ENCODE peak calls at places on chromosomes 13 and 19, in six cellular contexts. One of them, this sample, is unnamed.
A peak's percentile ranks its signal among the peaks of the same experiment; 100 is the strongest.

GRCh38 chr19:19459707-19460251 is 54.3 kb downstream of the GATAD2A start:
- DNase-seq in mammary epithelial cell: no peak
- DNase-seq in sigmoid colon: no peak
- DNase-seq in kidney epithelial cell: no peak
- DNase-seq in keratinocyte: no peak
- DNase-seq in spleen: peak; percentile 90
- DNase-seq in this sample: peak; percentile 38

GRCh38 chr13:26813626-26814348 is 53.2 kb upstream of the GPR12 start:
- DNase-seq in mammary epithelial cell: no peak
- DNase-seq in sigmoid colon: no peak
- DNase-seq in kidney epithelial cell: no peak
- DNase-seq in keratinocyte: no peak
- DNase-seq in spleen: no peak
- DNase-seq in this sample: no peak

GRCh38 chr13:39225860-39226259 is 187.6 kb downstream of the NHLRC3 start:
- DNase-seq in mammary epithelial cell: no peak
- DNase-seq in sigmoid colon: no peak
- DNase-seq in kidney epithelial cell: no peak
- DNase-seq in keratinocyte: no peak
- DNase-seq in spleen: no peak
- DNase-seq in this sample: no peak

GRCh38 chr19:50537769-50538230 is 24.1 kb upstream of the ASPDH start:
- DNase-seq in mammary epithelial cell: peak; percentile 58
- DNase-seq in sigmoid colon: no peak
- DNase-seq in kidney epithelial cell: no peak
- DNase-seq in keratinocyte: peak; percentile 1
- DNase-seq in spleen: peak; percentile 84
- DNase-seq in this sample: peak; percentile 7

GRCh38 chr13:47337781-47338507 is 441.1 kb upstream of the HTR2A start:
- DNase-seq in mammary epithelial cell: no peak
- DNase-seq in sigmoid colon: no peak
- DNase-seq in kidney epithelial cell: peak; percentile 43
- DNase-seq in keratinocyte: no peak
- DNase-seq in spleen: no peak
- DNase-seq in this sample: no peak

GRCh38 chr13:25371608-25372274 is at the start of gene ATP8A2:
- DNase-seq in mammary epithelial cell: no peak
- DNase-seq in sigmoid colon: no peak
- DNase-seq in kidney epithelial cell: no peak
- DNase-seq in keratinocyte: no peak
- DNase-seq in spleen: no peak
- DNase-seq in this sample: no peak

GRCh38 chr19:52722062-52723005 is 12.5 kb downstream of the ZNF611 start:
- DNase-seq in mammary epithelial cell: peak; percentile 95
- DNase-seq in sigmoid colon: no peak
- DNase-seq in kidney epithelial cell: no peak
- DNase-seq in keratinocyte: peak; percentile 63
- DNase-seq in spleen: no peak
- DNase-seq in this sample: peak; percentile 55

GRCh38 chr13:112079696-112080095 is 12.7 kb downstream of the SOX1 start:
- DNase-seq in mammary epithelial cell: no peak
- DNase-seq in sigmoid colon: no peak
- DNase-seq in kidney epithelial cell: no peak
- DNase-seq in keratinocyte: no peak
- DNase-seq in spleen: no peak
- DNase-seq in this sample: no peak

GRCh38 chr19:29532097-29532496 is 6.3 kb downstream of the VSTM2B start:
- DNase-seq in mammary epithelial cell: no peak
- DNase-seq in sigmoid colon: no peak
- DNase-seq in kidney epithelial cell: no peak
- DNase-seq in keratinocyte: no peak
- DNase-seq in spleen: peak; percentile 18
- DNase-seq in this sample: no peak

GRCh38 chr19:49939721-49940481 is 10.6 kb upstream of the NUP62 start:
- DNase-seq in mammary epithelial cell: no peak
- DNase-seq in sigmoid colon: no peak
- DNase-seq in kidney epithelial cell: no peak
- DNase-seq in keratinocyte: no peak
- DNase-seq in spleen: peak; percentile 48
- DNase-seq in this sample: no peak

GRCh38 chr13:41995946-41996345 is 35.0 kb upstream of the VWA8 start:
- DNase-seq in mammary epithelial cell: peak; percentile 85
- DNase-seq in sigmoid colon: no peak
- DNase-seq in kidney epithelial cell: peak; percentile 32
- DNase-seq in keratinocyte: no peak
- DNase-seq in spleen: no peak
- DNase-seq in this sample: no peak

GRCh38 chr13:28716511-28716910 is 2.3 kb downstream of the SLC46A3 start:
- DNase-seq in mammary epithelial cell: peak; percentile 78
- DNase-seq in sigmoid colon: peak; percentile 85
- DNase-seq in kidney epithelial cell: peak; percentile 23
- DNase-seq in keratinocyte: peak; percentile 76
- DNase-seq in spleen: no peak
- DNase-seq in this sample: peak; percentile 79

GRCh38 chr19:49906879-49907564 is 10.3 kb upstream of the IL4I1 start:
- DNase-seq in mammary epithelial cell: no peak
- DNase-seq in sigmoid colon: no peak
- DNase-seq in kidney epithelial cell: no peak
- DNase-seq in keratinocyte: no peak
- DNase-seq in spleen: no peak
- DNase-seq in this sample: no peak

GRCh38 chr19:18091217-18091608 is 4.5 kb upstream of the IL12RB1 start:
- DNase-seq in mammary epithelial cell: no peak
- DNase-seq in sigmoid colon: peak; percentile 78
- DNase-seq in kidney epithelial cell: no peak
- DNase-seq in keratinocyte: no peak
- DNase-seq in spleen: peak; percentile 96
- DNase-seq in this sample: no peak

GRCh38 chr13:99971576-99972189 is at the start of gene ZIC5:
- DNase-seq in mammary epithelial cell: no peak
- DNase-seq in sigmoid colon: no peak
- DNase-seq in kidney epithelial cell: no peak
- DNase-seq in keratinocyte: no peak
- DNase-seq in spleen: no peak
- DNase-seq in this sample: no peak

GRCh38 chr19:29878973-29879654 is 62.9 kb upstream of the URI1 start:
- DNase-seq in mammary epithelial cell: peak; percentile 32
- DNase-seq in sigmoid colon: no peak
- DNase-seq in kidney epithelial cell: no peak
- DNase-seq in keratinocyte: no peak
- DNase-seq in spleen: peak; percentile 70
- DNase-seq in this sample: peak; percentile 9

GRCh38 chr13:28035146-28035782 is 46.8 kb upstream of the URAD start:
- DNase-seq in mammary epithelial cell: peak; percentile 71
- DNase-seq in sigmoid colon: no peak
- DNase-seq in kidney epithelial cell: no peak
- DNase-seq in keratinocyte: no peak
- DNase-seq in spleen: no peak
- DNase-seq in this sample: no peak

GRCh38 chr13:27379694-27380596 is 44.5 kb upstream of the GTF3A start:
- DNase-seq in mammary epithelial cell: peak; percentile 49
- DNase-seq in sigmoid colon: no peak
- DNase-seq in kidney epithelial cell: no peak
- DNase-seq in keratinocyte: no peak
- DNase-seq in spleen: no peak
- DNase-seq in this sample: no peak

GRCh38 chr19:443005-443404 is 17.8 kb downstream of the SHC2 start:
- DNase-seq in mammary epithelial cell: no peak
- DNase-seq in sigmoid colon: no peak
- DNase-seq in kidney epithelial cell: no peak
- DNase-seq in keratinocyte: no peak
- DNase-seq in spleen: no peak
- DNase-seq in this sample: no peak

GRCh38 chr13:107185889-107186288 is 618.0 kb upstream of the ARGLU1 start:
- DNase-seq in mammary epithelial cell: no peak
- DNase-seq in sigmoid colon: no peak
- DNase-seq in kidney epithelial cell: peak; percentile 18
- DNase-seq in keratinocyte: no peak
- DNase-seq in spleen: no peak
- DNase-seq in this sample: no peak

GRCh38 chr19:3389876-3390361 is 23.5 kb downstream of the NFIC start:
- DNase-seq in mammary epithelial cell: no peak
- DNase-seq in sigmoid colon: peak; percentile 76
- DNase-seq in kidney epithelial cell: no peak
- DNase-seq in keratinocyte: no peak
- DNase-seq in spleen: no peak
- DNase-seq in this sample: no peak

GRCh38 chr19:18069383-18069782 is 17.4 kb downstream of the IL12RB1 start:
- DNase-seq in mammary epithelial cell: no peak
- DNase-seq in sigmoid colon: no peak
- DNase-seq in kidney epithelial cell: no peak
- DNase-seq in keratinocyte: no peak
- DNase-seq in spleen: no peak
- DNase-seq in this sample: no peak

GRCh38 chr19:1410136-1410786 is 2.9 kb downstream of the DAZAP1 start:
- DNase-seq in mammary epithelial cell: no peak
- DNase-seq in sigmoid colon: no peak
- DNase-seq in kidney epithelial cell: no peak
- DNase-seq in keratinocyte: no peak
- DNase-seq in spleen: no peak
- DNase-seq in this sample: no peak

GRCh38 chr13:113121928-113122420 is 625 bp upstream of the F10 start:
- DNase-seq in mammary epithelial cell: no peak
- DNase-seq in sigmoid colon: no peak
- DNase-seq in kidney epithelial cell: no peak
- DNase-seq in keratinocyte: no peak
- DNase-seq in spleen: no peak
- DNase-seq in this sample: no peak

GRCh38 chr19:47044946-47045866 is 3.2 kb downstream of the TMEM160 start:
- DNase-seq in mammary epithelial cell: no peak
- DNase-seq in sigmoid colon: no peak
- DNase-seq in kidney epithelial cell: no peak
- DNase-seq in keratinocyte: no peak
- DNase-seq in spleen: no peak
- DNase-seq in this sample: no peak

GRCh38 chr19:35830986-35831385 is 18.3 kb upstream of the PRODH2 start:
- DNase-seq in mammary epithelial cell: no peak
- DNase-seq in sigmoid colon: no peak
- DNase-seq in kidney epithelial cell: no peak
- DNase-seq in keratinocyte: no peak
- DNase-seq in spleen: no peak
- DNase-seq in this sample: no peak
- H3K27me3 ChIP-seq in mammary epithelial cell: no peaks in the 10 kb centered on the region
- H3K27me3 ChIP-seq in sigmoid colon: no peaks in the 10 kb centered on the region
- H3K27me3 ChIP-seq in kidney epithelial cell: no peaks in the 10 kb centered on the region
- H3K27me3 ChIP-seq in keratinocyte: peaks cover 4% of the 10 kb centered on the region
- H3K27me3 ChIP-seq in spleen: peaks cover 46% of the 10 kb centered on the region
- H3K27me3 ChIP-seq in this sample: peaks cover 2% of the 10 kb centered on the region

DNA sequence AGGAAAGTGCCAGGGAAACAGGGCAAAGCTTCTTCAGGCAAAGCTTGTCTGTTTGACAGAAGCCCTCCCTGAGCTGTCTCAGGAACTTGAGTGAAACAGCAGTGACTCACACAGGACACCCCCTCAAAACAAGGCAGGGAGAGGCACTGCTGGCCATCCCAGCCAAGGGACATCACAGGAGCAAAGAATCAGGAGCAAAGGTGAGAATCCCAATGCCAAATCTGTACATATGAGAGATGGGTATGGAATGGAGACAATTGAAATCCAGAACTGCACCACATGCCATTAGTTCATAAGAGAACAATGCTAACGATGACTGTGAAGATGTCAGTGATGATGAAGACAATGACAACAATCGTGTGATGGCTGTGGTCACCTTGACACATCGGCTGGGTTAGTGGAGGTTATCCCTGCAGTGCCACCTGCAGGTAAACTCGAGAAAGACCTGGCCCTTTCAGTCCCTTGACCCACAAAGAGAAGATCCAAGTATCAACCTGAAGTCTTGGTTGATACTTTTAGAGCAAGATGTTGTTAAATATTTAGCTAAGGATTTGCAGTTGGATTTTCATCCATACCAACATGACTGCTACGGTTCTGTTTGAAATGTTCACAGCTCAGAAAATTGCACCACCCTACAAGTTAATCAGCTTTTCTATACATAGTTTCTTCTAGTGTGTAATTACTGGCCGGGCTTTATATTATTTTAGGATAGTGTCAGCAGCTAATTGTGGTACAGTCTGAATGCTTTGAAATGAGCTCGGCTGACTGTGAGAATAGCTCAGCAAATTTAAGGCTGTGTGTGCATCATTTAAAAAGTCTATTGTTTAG is 42.0 kb upstream of the IPO5 start:
- DNase-seq in mammary epithelial cell: peak; percentile 29
- DNase-seq in sigmoid colon: no peak
- DNase-seq in kidney epithelial cell: no peak
- DNase-seq in keratinocyte: no peak
- DNase-seq in spleen: no peak
- DNase-seq in this sample: no peak
- TF ChIP-seq CTCF in mammary epithelial cell: peak; percentile 44
- TF ChIP-seq CTCF in sigmoid colon: peak; percentile 42
- TF ChIP-seq CTCF in kidney epithelial cell: peak; percentile 23
- TF ChIP-seq CTCF in keratinocyte: peak; percentile 47
- TF ChIP-seq CTCF in spleen: no peak
- TF ChIP-seq CTCF in this sample: peak; percentile 36

DNA sequence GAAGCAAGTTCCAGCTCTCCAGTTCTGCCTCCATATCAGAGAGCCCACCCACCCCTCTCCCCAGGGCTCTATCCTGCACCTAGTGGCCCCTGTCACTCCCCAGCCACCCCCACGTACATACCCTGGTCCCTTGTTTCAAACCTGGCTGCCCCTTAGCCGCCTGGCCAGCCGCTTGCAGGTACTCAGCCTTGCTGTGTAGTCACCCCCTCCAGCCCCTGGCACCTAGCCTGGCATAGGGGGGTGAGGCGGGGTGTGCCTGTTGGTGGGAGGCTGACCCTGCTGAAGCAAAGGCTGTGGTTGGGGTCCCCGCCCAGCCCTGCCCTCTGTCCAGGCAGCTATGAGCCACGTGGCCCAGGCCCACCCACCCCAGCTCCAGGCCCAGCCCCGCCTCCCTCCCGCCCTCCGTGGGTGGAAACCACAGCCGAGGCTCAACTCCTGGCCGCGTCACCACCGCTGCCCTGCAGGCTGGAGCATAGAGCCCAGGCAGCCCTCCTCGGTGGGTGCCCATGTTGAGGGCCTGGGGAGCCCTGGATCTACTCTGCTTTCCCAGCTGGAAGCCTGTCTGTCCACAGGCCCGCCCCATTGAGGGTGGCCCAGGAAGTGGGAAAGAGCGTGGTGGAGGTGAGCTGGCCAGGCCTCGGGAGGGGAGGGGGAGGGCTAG is 30.8 kb downstream of the PAK4 start:
- DNase-seq in mammary epithelial cell: peak; percentile 15
- DNase-seq in sigmoid colon: no peak
- DNase-seq in kidney epithelial cell: no peak
- DNase-seq in keratinocyte: no peak
- DNase-seq in spleen: no peak
- DNase-seq in this sample: no peak
- H3K4me3 ChIP-seq in mammary epithelial cell: no peak overlapping the region
- H3K4me3 ChIP-seq in sigmoid colon: no peak overlapping the region
- H3K4me3 ChIP-seq in kidney epithelial cell: no peak overlapping the region
- H3K4me3 ChIP-seq in keratinocyte: no peak overlapping the region
- H3K4me3 ChIP-seq in spleen: no peak overlapping the region
- H3K4me3 ChIP-seq in this sample: no peak overlapping the region

DNA sequence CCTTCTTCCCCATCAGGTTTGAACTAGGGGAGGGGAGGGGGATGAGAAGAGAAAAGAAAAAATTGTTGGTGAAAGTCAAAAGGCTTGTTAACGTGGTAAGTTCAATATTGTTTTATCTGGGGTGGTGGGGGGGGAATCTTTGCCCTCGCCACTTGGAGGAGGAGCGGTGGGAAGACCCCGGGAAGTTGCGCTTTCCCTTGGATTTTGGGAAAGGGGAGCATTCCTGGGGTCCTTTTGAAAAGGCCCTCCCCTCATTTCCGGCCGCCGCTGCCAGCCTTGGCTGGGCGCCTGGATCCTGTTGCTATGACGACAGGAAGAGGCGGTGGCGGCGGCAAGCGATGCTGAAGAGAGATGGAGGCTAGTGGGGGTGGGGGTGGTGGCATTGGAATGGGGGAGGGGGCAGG is 4.6 kb upstream of the CACNG8 start:
- DNase-seq in mammary epithelial cell: no peak
- DNase-seq in sigmoid colon: no peak
- DNase-seq in kidney epithelial cell: no peak
- DNase-seq in keratinocyte: no peak
- DNase-seq in spleen: no peak
- DNase-seq in this sample: no peak
- H3K27me3 ChIP-seq in mammary epithelial cell: peaks cover 8% of the 10 kb centered on the region
- H3K27me3 ChIP-seq in sigmoid colon: peaks cover 54% of the 10 kb centered on the region
- H3K27me3 ChIP-seq in kidney epithelial cell: peaks cover 43% of the 10 kb centered on the region
- H3K27me3 ChIP-seq in keratinocyte: peaks cover 41% of the 10 kb centered on the region
- H3K27me3 ChIP-seq in spleen: peaks cover 70% of the 10 kb centered on the region
- H3K27me3 ChIP-seq in this sample: peaks cover 24% of the 10 kb centered on the region

This sample was measured in BJ.